ENCODE peak calls at places on chromosomes 2 and 18, in nine cellular contexts. C, S, E, H, R, F, W, K and G are unnamed samples.

GRCh38 chr2:1626271-1626681 is 118.0 kb downstream of the PXDN start:
- DNase-seq in C (no peak), R (no peak), K (no peak), W (no peak), H (no peak), S (no peak), F (no peak), E (no peak), G (no peak)

GRCh38 chr2:105843797-105844374 is 99.2 kb downstream of the NCK2 start:
- DNase-seq in H (no peak), E (no peak), W (no peak), F (no peak), R (no peak), K (no peak), C (no peak), S (no peak), G (no peak)

GRCh38 chr2:222903234-222904220 is 42.7 kb downstream of the ACSL3 start:
- DNase-seq in W (peak; percentile 30), F (peak; percentile 30), R (peak; percentile 52), K (no peak), C (peak; percentile 76), S (no peak), E (peak; percentile 52), H (no peak), G (peak; percentile 16)

GRCh38 chr2:74537140-74537539 is 7.4 kb downstream of the HTRA2 start:
- DNase-seq in S (no peak), F (no peak), R (no peak), E (no peak), H (peak; percentile 67), W (no peak), K (no peak), C (no peak), G (no peak)

GRCh38 chr2:159213296-159213695 is 73.2 kb downstream of the WDSUB1 start:
- DNase-seq in S (no peak), E (no peak), W (no peak), H (no peak), K (no peak), C (no peak), F (no peak), R (no peak), G (no peak)

GRCh38 chr2:64462171-64462570 is 8.2 kb downstream of the LGALSL start:
- DNase-seq in K (no peak), F (no peak), E (no peak), H (no peak), S (no peak), C (no peak), W (no peak), R (no peak), G (no peak)

GRCh38 chr2:230711224-230711623 is 1.4 kb upstream of the CAB39 start:
- DNase-seq in W (no peak), F (no peak), C (peak; percentile 53), R (peak; percentile 26), H (no peak), K (no peak), E (no peak), S (peak; percentile 52), G (no peak)

GRCh38 chr2:183035298-183035953 is 2.8 kb downstream of the NCKAP1 start:
- DNase-seq in H (peak; percentile 26), W (no peak), E (no peak), S (no peak), C (no peak), F (no peak), R (no peak), K (no peak), G (no peak)

GRCh38 chr2:3303583-3304406 is 73.8 kb downstream of the EIPR1 start:
- DNase-seq in R (peak; percentile 92), E (peak; percentile 93), F (peak; percentile 45), W (peak; percentile 86), H (no peak), K (peak; percentile 76), S (peak; percentile 91), C (peak; percentile 90), G (peak; percentile 87)

GRCh38 chr18:78125497-78125896 is 854.1 kb upstream of the SALL3 start:
- DNase-seq in F (no peak), S (no peak), R (no peak), K (no peak), E (no peak), C (no peak), H (no peak), W (no peak), G (no peak)
- H3K9me3 ChIP-seq in F (no peaks in the 10 kb centered on the region), S (no peaks in the 10 kb centered on the region), R (no peaks in the 10 kb centered on the region), K (no peaks in the 10 kb centered on the region), E (no peaks in the 10 kb centered on the region), C (peaks cover 11% of the 10 kb centered on the region), H (peaks cover 21% of the 10 kb centered on the region), W (no peaks in the 10 kb centered on the region), G (no peaks in the 10 kb centered on the region)

DNA sequence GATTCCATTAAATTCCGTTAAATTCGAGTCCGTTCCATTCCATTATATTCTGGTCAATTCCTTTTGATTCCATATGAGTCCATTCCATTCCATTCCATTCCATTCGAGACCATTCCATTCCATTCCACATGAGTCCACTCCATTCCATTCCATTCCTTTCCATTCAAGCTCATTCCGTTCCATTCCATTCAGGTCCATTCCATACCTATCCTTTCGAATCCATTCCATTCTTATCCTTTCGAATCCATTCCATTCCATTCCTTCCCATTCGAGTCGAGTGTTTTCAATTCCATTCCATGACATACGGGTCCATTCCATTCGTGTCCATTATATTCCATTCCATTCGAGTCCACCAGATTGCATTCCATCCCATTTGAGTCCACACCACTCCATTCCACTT is 1127.4 kb downstream of the RPIA start:
- DNase-seq in W (no peak), S (no peak), R (no peak), F (no peak), E (no peak), K (no peak), H (no peak), C (no peak), G (no peak)
- H3K9me3 ChIP-seq in W (peaks cover 31% of the 10 kb centered on the region), S (peaks cover 17% of the 10 kb centered on the region), R (no peaks in the 10 kb centered on the region), F (peaks cover 9% of the 10 kb centered on the region), E (peaks cover 24% of the 10 kb centered on the region), K (peaks cover 24% of the 10 kb centered on the region), H (peaks cover 37% of the 10 kb centered on the region), C (peaks cover 43% of the 10 kb centered on the region), G (no peaks in the 10 kb centered on the region)

GRCh38 chr2:58614259-58614658 is 373.1 kb upstream of the FANCL start:
- DNase-seq in R (no peak), S (no peak), C (no peak), K (no peak), F (no peak), H (no peak), W (no peak), E (no peak), G (peak; percentile 8)

GRCh38 chr2:58620896-58621295 is 379.8 kb upstream of the FANCL start:
- DNase-seq in F (no peak), R (no peak), C (no peak), K (no peak), W (no peak), H (no peak), E (no peak), S (no peak), G (no peak)

DNA sequence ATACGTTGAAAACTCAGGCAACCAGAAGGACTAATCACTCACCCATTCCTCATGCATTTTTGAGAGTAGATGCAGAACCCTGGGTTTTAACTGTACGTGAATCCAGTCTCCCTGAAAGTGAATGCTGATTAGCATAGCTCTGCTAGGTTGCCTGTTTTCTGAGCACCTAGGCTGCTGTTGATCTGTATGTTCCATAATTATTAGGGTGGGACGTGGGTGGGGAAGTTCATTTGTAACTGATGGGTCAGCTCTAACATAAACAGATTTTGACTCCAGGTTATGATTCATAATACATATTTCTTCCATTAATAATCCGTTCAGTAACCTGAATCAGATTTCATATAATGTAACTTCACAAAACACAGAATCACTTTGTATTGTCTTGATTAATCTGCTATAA is 379.0 kb upstream of the FANCL start:
- DNase-seq in W (no peak), H (no peak), E (no peak), S (no peak), F (no peak), R (no peak), K (no peak), C (no peak), G (no peak)
- H3K9me3 ChIP-seq in W (no peaks in the 10 kb centered on the region), H (no peaks in the 10 kb centered on the region), E (no peaks in the 10 kb centered on the region), S (no peaks in the 10 kb centered on the region), F (no peaks in the 10 kb centered on the region), R (no peaks in the 10 kb centered on the region), K (no peaks in the 10 kb centered on the region), C (no peaks in the 10 kb centered on the region), G (no peaks in the 10 kb centered on the region)

DNA sequence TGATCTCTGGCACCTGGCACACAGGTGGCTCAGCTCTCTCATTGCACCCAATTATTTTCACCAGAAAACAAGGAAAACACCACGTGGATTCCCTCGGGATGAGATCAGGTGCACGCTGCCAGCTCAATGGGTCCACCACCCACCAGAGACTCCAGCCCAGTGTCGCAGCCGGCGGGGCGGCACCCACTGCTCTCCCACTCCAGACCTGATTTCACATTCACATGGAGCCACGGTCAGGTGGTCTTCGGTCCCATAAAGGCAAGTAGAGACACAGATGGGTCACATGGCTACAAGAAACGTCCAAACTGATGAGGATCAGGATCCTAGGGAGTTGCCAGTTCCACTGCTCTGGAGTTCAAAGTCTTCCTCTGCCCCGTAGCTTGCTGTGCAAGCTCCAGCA is 217.6 kb downstream of the ANKRD30B start:
- DNase-seq in K (no peak), F (no peak), S (no peak), C (no peak), W (no peak), E (no peak), R (no peak), H (no peak), G (no peak)
- H3K9me3 ChIP-seq in K (no peaks in the 10 kb centered on the region), F (no peaks in the 10 kb centered on the region), S (no peaks in the 10 kb centered on the region), C (no peaks in the 10 kb centered on the region), W (no peaks in the 10 kb centered on the region), E (no peaks in the 10 kb centered on the region), R (no peaks in the 10 kb centered on the region), H (peaks cover 2% of the 10 kb centered on the region), G (no peaks in the 10 kb centered on the region)

GRCh38 chr18:78871631-78872030 is 108.0 kb upstream of the SALL3 start:
- DNase-seq in R (no peak), W (no peak), H (no peak), F (no peak), C (no peak), K (no peak), E (no peak), S (no peak), G (no peak)
- H3K9me3 ChIP-seq in R (no peaks in the 10 kb centered on the region), W (no peaks in the 10 kb centered on the region), H (peaks cover 5% of the 10 kb centered on the region), F (no peaks in the 10 kb centered on the region), C (no peaks in the 10 kb centered on the region), K (no peaks in the 10 kb centered on the region), E (no peaks in the 10 kb centered on the region), S (no peaks in the 10 kb centered on the region), G (no peaks in the 10 kb centered on the region)

GRCh38 chr18:78664048-78664447 is 315.6 kb upstream of the SALL3 start:
- DNase-seq in R (no peak), F (no peak), S (no peak), H (no peak), E (no peak), C (no peak), W (no peak), K (no peak), G (no peak)

GRCh38 chr18:78661316-78661715 is 318.3 kb upstream of the SALL3 start:
- DNase-seq in C (no peak), W (no peak), R (no peak), F (no peak), E (no peak), H (no peak), S (no peak), K (no peak), G (no peak)

GRCh38 chr18:78660311-78660710 is 319.3 kb upstream of the SALL3 start:
- DNase-seq in H (no peak), C (no peak), R (no peak), F (no peak), E (no peak), W (no peak), S (no peak), K (no peak), G (no peak)

GRCh38 chr18:78664851-78665250 is 314.8 kb upstream of the SALL3 start:
- DNase-seq in S (no peak), K (no peak), R (no peak), H (no peak), W (no peak), E (no peak), C (no peak), F (no peak), G (no peak)

GRCh38 chr18:78662879-78663278 is 316.7 kb upstream of the SALL3 start:
- DNase-seq in W (no peak), K (no peak), E (no peak), S (no peak), H (no peak), C (no peak), F (no peak), R (no peak), G (no peak)
- H3K9me3 ChIP-seq in W (no peaks in the 10 kb centered on the region), K (no peaks in the 10 kb centered on the region), E (no peaks in the 10 kb centered on the region), S (no peaks in the 10 kb centered on the region), H (peaks cover 23% of the 10 kb centered on the region), C (no peaks in the 10 kb centered on the region), F (no peaks in the 10 kb centered on the region), R (no peaks in the 10 kb centered on the region), G (no peaks in the 10 kb centered on the region)